ENCODE peak calls at places on chromosome 3, in nine cellular contexts. Q, J, L, R, Z, W, V, Y and C are unnamed samples.

GRCh38 chr3:46998852-46999515 is 19.5 kb downstream of the NBEAL2 start:
- DNase-seq in Q (no peak), J (no peak), L (no peak), R (no peak), Z (no peak), W (no peak), V (no peak), Y (no peak), C (no peak)

GRCh38 chr3:72661115-72661457 is 187.2 kb downstream of the SHQ1 start:
- DNase-seq in Q (peak), J (no peak), L (no peak), R (no peak), Z (peak), W (no peak), V (peak), Y (no peak), C (peak)

GRCh38 chr3:125582707-125583106 is 12.6 kb downstream of the OSBPL11 start:
- DNase-seq in Q (peak), J (no peak), L (no peak), R (no peak), Z (no peak), W (no peak), V (no peak), Y (peak), C (no peak)

GRCh38 chr3:136336329-136337100 is 86.4 kb downstream of the PCCB start:
- DNase-seq in Q (peak), J (no peak), L (no peak), R (no peak), Z (peak), W (no peak), V (no peak), Y (no peak), C (no peak)

GRCh38 chr3:42116466-42116865 is 25.3 kb downstream of the TRAK1 start:
- DNase-seq in Q (peak), J (no peak), L (no peak), R (no peak), Z (no peak), W (no peak), V (no peak), Y (no peak), C (no peak)

GRCh38 chr3:8464668-8465067 is 37.0 kb upstream of the LMCD1 start:
- DNase-seq in Q (peak), J (no peak), L (no peak), R (no peak), Z (no peak), W (no peak), V (peak), Y (no peak), C (no peak)

GRCh38 chr3:127041264-127041820 is 58.4 kb downstream of the PLXNA1 start:
- DNase-seq in Q (no peak), J (no peak), L (no peak), R (no peak), Z (no peak), W (no peak), V (peak), Y (no peak), C (no peak)

GRCh38 chr3:193728429-193729087 is 135.6 kb downstream of the OPA1 start:
- DNase-seq in Q (no peak), J (no peak), L (no peak), R (no peak), Z (no peak), W (no peak), V (no peak), Y (no peak), C (no peak)

GRCh38 chr3:102715030-102715697 is 280.3 kb downstream of the ZPLD1 start:
- DNase-seq in Q (no peak), J (no peak), L (no peak), R (no peak), Z (no peak), W (no peak), V (no peak), Y (no peak), C (no peak)

GRCh38 chr3:180036678-180037455 is at the start of gene PEX5L:
- DNase-seq in Q (peak), J (peak), L (no peak), R (peak), Z (peak), W (no peak), V (peak), Y (peak), C (peak)

GRCh38 chr3:50600141-50600753 is 11.3 kb downstream of the CISH start:
- DNase-seq in Q (no peak), J (no peak), L (no peak), R (no peak), Z (no peak), W (no peak), V (no peak), Y (peak), C (no peak)

GRCh38 chr3:162103808-162104207 is 607.2 kb downstream of the OTOL1 start:
- DNase-seq in Q (peak), J (no peak), L (no peak), R (no peak), Z (no peak), W (no peak), V (no peak), Y (no peak), C (no peak)

GRCh38 chr3:142448424-142448823 is 587 bp upstream of the XRN1 start:
- DNase-seq in Q (no peak), J (no peak), L (no peak), R (no peak), Z (no peak), W (no peak), V (no peak), Y (peak), C (no peak)

GRCh38 chr3:75325716-75326115 is 338.4 kb upstream of the FRG2C start:
- DNase-seq in Q (no peak), J (no peak), L (no peak), R (no peak), Z (no peak), W (no peak), V (no peak), Y (no peak), C (no peak)

GRCh38 chr3:37453393-37454391 is 279.3 kb upstream of the LRRFIP2 start:
- DNase-seq in Q (peak), J (peak), L (no peak), R (no peak), Z (no peak), W (no peak), V (peak), Y (peak), C (no peak)

GRCh38 chr3:123344175-123344908 is 104.5 kb downstream of the ADCY5 start:
- DNase-seq in Q (peak), J (no peak), L (no peak), R (peak), Z (peak), W (no peak), V (peak), Y (peak), C (no peak)

GRCh38 chr3:9781978-9782575 is 10.2 kb downstream of the TADA3 start:
- DNase-seq in Q (no peak), J (no peak), L (no peak), R (no peak), Z (no peak), W (no peak), V (no peak), Y (no peak), C (no peak)

GRCh38 chr3:177521305-177521704 is 324.0 kb upstream of the TBL1XR1 start:
- DNase-seq in Q (no peak), J (no peak), L (no peak), R (no peak), Z (no peak), W (no peak), V (no peak), Y (no peak), C (no peak)

GRCh38 chr3:123751478-123751877 is 132.7 kb downstream of the MYLK start:
- DNase-seq in Q (peak), J (no peak), L (no peak), R (no peak), Z (no peak), W (no peak), V (no peak), Y (no peak), C (no peak)

GRCh38 chr3:125332504-125332903 is 42.6 kb downstream of the ZNF148 start:
- DNase-seq in Q (no peak), J (no peak), L (no peak), R (no peak), Z (no peak), W (no peak), V (no peak), Y (peak), C (no peak)

GRCh38 chr3:133827684-133828083 is 22.1 kb downstream of the SRPRB start:
- DNase-seq in Q (no peak), J (no peak), L (no peak), R (no peak), Z (no peak), W (no peak), V (no peak), Y (no peak), C (no peak)